ENCODE peak calls at places on chromosomes 13 and 19, in seven cellular contexts. One of them, this sample, is unnamed. For H3K9me3, the result is how much of the 10 kb centered on the place peaks cover.

GRCh38 chr13:41327994-41328778 is 17.1 kb downstream of the NAA16 start:
- DNase-seq in SK-N-SH: no peak
- DNase-seq in Peyer's patch: no peak
- DNase-seq in CD4-positive, alpha-beta memory T cell: no peak
- DNase-seq in mammary epithelial cell: no peak
- DNase-seq in ovary: no peak
- DNase-seq in NT2/D1: no peak
- DNase-seq in this sample: no peak

GRCh38 chr19:35090795-35091214 is 24.8 kb upstream of the FXYD3 start:
- DNase-seq in CD4-positive, alpha-beta memory T cell: no peak
- DNase-seq in ovary: no peak
- DNase-seq in mammary epithelial cell: no peak
- DNase-seq in SK-N-SH: no peak
- DNase-seq in Peyer's patch: no peak
- DNase-seq in NT2/D1: no peak
- DNase-seq in this sample: no peak

GRCh38 chr19:13723206-13723605 is 41.1 kb upstream of the MRI1 start:
- DNase-seq in NT2/D1: no peak
- DNase-seq in CD4-positive, alpha-beta memory T cell: no peak
- DNase-seq in ovary: no peak
- DNase-seq in SK-N-SH: no peak
- DNase-seq in mammary epithelial cell: peak
- DNase-seq in Peyer's patch: no peak
- DNase-seq in this sample: no peak

GRCh38 chr19:11397089-11397610 is 13.0 kb upstream of the EPOR start:
- DNase-seq in NT2/D1: no peak
- DNase-seq in Peyer's patch: no peak
- DNase-seq in CD4-positive, alpha-beta memory T cell: no peak
- DNase-seq in SK-N-SH: no peak
- DNase-seq in mammary epithelial cell: no peak
- DNase-seq in ovary: no peak
- DNase-seq in this sample: no peak

GRCh38 chr13:100363874-100364273 is 224.7 kb downstream of the GGACT start:
- DNase-seq in Peyer's patch: no peak
- DNase-seq in ovary: no peak
- DNase-seq in mammary epithelial cell: peak
- DNase-seq in SK-N-SH: no peak
- DNase-seq in NT2/D1: no peak
- DNase-seq in CD4-positive, alpha-beta memory T cell: no peak
- DNase-seq in this sample: no peak

GRCh38 chr13:105773241-105773640 is 762.2 kb downstream of the EFNB2 start:
- DNase-seq in ovary: no peak
- DNase-seq in mammary epithelial cell: no peak
- DNase-seq in CD4-positive, alpha-beta memory T cell: no peak
- DNase-seq in Peyer's patch: no peak
- DNase-seq in NT2/D1: no peak
- DNase-seq in SK-N-SH: no peak
- DNase-seq in this sample: no peak

GRCh38 chr19:9060559-9061340 is 26.1 kb upstream of the OR1M1 start:
- DNase-seq in CD4-positive, alpha-beta memory T cell: no peak
- DNase-seq in Peyer's patch: no peak
- DNase-seq in NT2/D1: no peak
- DNase-seq in mammary epithelial cell: no peak
- DNase-seq in SK-N-SH: no peak
- DNase-seq in ovary: no peak
- DNase-seq in this sample: no peak

GRCh38 chr19:54905908-54906511 is at the start of gene NCR1:
- DNase-seq in Peyer's patch: no peak
- DNase-seq in CD4-positive, alpha-beta memory T cell: no peak
- DNase-seq in SK-N-SH: no peak
- DNase-seq in NT2/D1: no peak
- DNase-seq in mammary epithelial cell: no peak
- DNase-seq in ovary: no peak
- DNase-seq in this sample: no peak

GRCh38 chr13:98217597-98217996 is 40.5 kb upstream of the RNF113B start:
- DNase-seq in ovary: no peak
- DNase-seq in mammary epithelial cell: no peak
- DNase-seq in SK-N-SH: no peak
- DNase-seq in CD4-positive, alpha-beta memory T cell: no peak
- DNase-seq in Peyer's patch: no peak
- DNase-seq in NT2/D1: no peak
- DNase-seq in this sample: no peak

GRCh38 chr13:85626603-85627002 is 172.6 kb downstream of the SLITRK6 start:
- DNase-seq in CD4-positive, alpha-beta memory T cell: no peak
- DNase-seq in ovary: no peak
- DNase-seq in Peyer's patch: no peak
- DNase-seq in NT2/D1: no peak
- DNase-seq in SK-N-SH: no peak
- DNase-seq in mammary epithelial cell: no peak
- DNase-seq in this sample: no peak

GRCh38 chr19:6721113-6721474 is 644 bp upstream of the C3 start:
- DNase-seq in ovary: no peak
- DNase-seq in SK-N-SH: no peak
- DNase-seq in CD4-positive, alpha-beta memory T cell: no peak
- DNase-seq in NT2/D1: no peak
- DNase-seq in mammary epithelial cell: no peak
- DNase-seq in Peyer's patch: no peak
- DNase-seq in this sample: no peak

GRCh38 chr19:13847033-13847899 is 29.7 kb upstream of the NANOS3 start:
- DNase-seq in Peyer's patch: peak
- DNase-seq in SK-N-SH: peak
- DNase-seq in CD4-positive, alpha-beta memory T cell: peak
- DNase-seq in ovary: peak
- DNase-seq in NT2/D1: peak
- DNase-seq in mammary epithelial cell: peak
- DNase-seq in this sample: peak

GRCh38 chr13:91904005-91904404 is 505.6 kb downstream of the GPC5 start:
- DNase-seq in Peyer's patch: no peak
- DNase-seq in mammary epithelial cell: no peak
- DNase-seq in CD4-positive, alpha-beta memory T cell: no peak
- DNase-seq in ovary: no peak
- DNase-seq in SK-N-SH: no peak
- DNase-seq in NT2/D1: no peak
- DNase-seq in this sample: no peak

GRCh38 chr19:6678690-6679109 is 8.7 kb upstream of the TNFSF14 start:
- DNase-seq in CD4-positive, alpha-beta memory T cell: no peak
- DNase-seq in ovary: no peak
- DNase-seq in Peyer's patch: no peak
- DNase-seq in SK-N-SH: no peak
- DNase-seq in mammary epithelial cell: peak
- DNase-seq in NT2/D1: no peak
- DNase-seq in this sample: peak

GRCh38 chr13:75181906-75182305 is 300.1 kb downstream of the TBC1D4 start:
- DNase-seq in Peyer's patch: no peak
- DNase-seq in ovary: no peak
- DNase-seq in SK-N-SH: no peak
- DNase-seq in CD4-positive, alpha-beta memory T cell: no peak
- DNase-seq in mammary epithelial cell: peak
- DNase-seq in NT2/D1: no peak
- DNase-seq in this sample: no peak

GRCh38 chr13:53782400-53783030 is 753.9 kb downstream of the OLFM4 start:
- DNase-seq in mammary epithelial cell: peak
- DNase-seq in NT2/D1: peak
- DNase-seq in ovary: no peak
- DNase-seq in CD4-positive, alpha-beta memory T cell: no peak
- DNase-seq in SK-N-SH: peak
- DNase-seq in Peyer's patch: no peak
- DNase-seq in this sample: peak

GRCh38 chr13:37621811-37622361 is 23.3 kb upstream of the POSTN start:
- DNase-seq in ovary: no peak
- DNase-seq in Peyer's patch: no peak
- DNase-seq in mammary epithelial cell: no peak
- DNase-seq in NT2/D1: no peak
- DNase-seq in SK-N-SH: no peak
- DNase-seq in CD4-positive, alpha-beta memory T cell: no peak
- DNase-seq in this sample: no peak

GRCh38 chr13:31638577-31638976 is 100.7 kb upstream of the RXFP2 start:
- DNase-seq in mammary epithelial cell: peak
- DNase-seq in Peyer's patch: no peak
- DNase-seq in SK-N-SH: no peak
- DNase-seq in CD4-positive, alpha-beta memory T cell: no peak
- DNase-seq in ovary: no peak
- DNase-seq in NT2/D1: no peak
- DNase-seq in this sample: no peak

GRCh38 chr13:27450921-27451461 is 627 bp upstream of the MTIF3 start:
- DNase-seq in CD4-positive, alpha-beta memory T cell: no peak
- DNase-seq in Peyer's patch: peak
- DNase-seq in SK-N-SH: peak
- DNase-seq in NT2/D1: no peak
- DNase-seq in mammary epithelial cell: peak
- DNase-seq in ovary: peak
- DNase-seq in this sample: peak

GRCh38 chr13:76148926-76149325 is 512.8 kb downstream of the LMO7 start:
- DNase-seq in Peyer's patch: no peak
- DNase-seq in NT2/D1: no peak
- DNase-seq in CD4-positive, alpha-beta memory T cell: no peak
- DNase-seq in SK-N-SH: no peak
- DNase-seq in mammary epithelial cell: peak
- DNase-seq in ovary: no peak
- DNase-seq in this sample: no peak

GRCh38 chr19:49130325-49130724 is 11.0 kb downstream of the PPFIA3 start:
- DNase-seq in CD4-positive, alpha-beta memory T cell: no peak
- DNase-seq in Peyer's patch: no peak
- DNase-seq in SK-N-SH: no peak
- DNase-seq in NT2/D1: no peak
- DNase-seq in ovary: no peak
- DNase-seq in mammary epithelial cell: no peak
- DNase-seq in this sample: no peak

GRCh38 chr13:18954254-18954653 is 227.4 kb downstream of the TUBA3C start:
- DNase-seq in mammary epithelial cell: no peak
- DNase-seq in ovary: no peak
- DNase-seq in NT2/D1: no peak
- DNase-seq in SK-N-SH: no peak
- DNase-seq in CD4-positive, alpha-beta memory T cell: no peak
- DNase-seq in Peyer's patch: no peak
- DNase-seq in this sample: no peak

GRCh38 chr13:108342369-108343289 is 73.1 kb downstream of the TNFSF13B start:
- DNase-seq in NT2/D1: peak
- DNase-seq in ovary: no peak
- DNase-seq in SK-N-SH: peak
- DNase-seq in CD4-positive, alpha-beta memory T cell: peak
- DNase-seq in mammary epithelial cell: peak
- DNase-seq in Peyer's patch: no peak
- DNase-seq in this sample: no peak

GRCh38 chr13:104143760-104144406 is 1077.7 kb upstream of the SLC10A2 start:
- DNase-seq in NT2/D1: peak
- DNase-seq in ovary: no peak
- DNase-seq in mammary epithelial cell: no peak
- DNase-seq in SK-N-SH: no peak
- DNase-seq in CD4-positive, alpha-beta memory T cell: no peak
- DNase-seq in Peyer's patch: no peak
- DNase-seq in this sample: no peak

GRCh38 chr19:7730286-7731217 is 1.4 kb downstream of the CLEC4G start:
- DNase-seq in ovary: no peak
- DNase-seq in Peyer's patch: no peak
- DNase-seq in CD4-positive, alpha-beta memory T cell: no peak
- DNase-seq in SK-N-SH: no peak
- DNase-seq in mammary epithelial cell: no peak
- DNase-seq in NT2/D1: no peak
- DNase-seq in this sample: no peak
- H3K4me3 ChIP-seq in ovary: no peak
- H3K4me3 ChIP-seq in Peyer's patch: no peak
- H3K4me3 ChIP-seq in CD4-positive, alpha-beta memory T cell: no peak
- H3K4me3 ChIP-seq in SK-N-SH: no peak
- H3K4me3 ChIP-seq in mammary epithelial cell: no peak
- H3K4me3 ChIP-seq in NT2/D1: peak
- H3K4me3 ChIP-seq in this sample: no peak

DNA sequence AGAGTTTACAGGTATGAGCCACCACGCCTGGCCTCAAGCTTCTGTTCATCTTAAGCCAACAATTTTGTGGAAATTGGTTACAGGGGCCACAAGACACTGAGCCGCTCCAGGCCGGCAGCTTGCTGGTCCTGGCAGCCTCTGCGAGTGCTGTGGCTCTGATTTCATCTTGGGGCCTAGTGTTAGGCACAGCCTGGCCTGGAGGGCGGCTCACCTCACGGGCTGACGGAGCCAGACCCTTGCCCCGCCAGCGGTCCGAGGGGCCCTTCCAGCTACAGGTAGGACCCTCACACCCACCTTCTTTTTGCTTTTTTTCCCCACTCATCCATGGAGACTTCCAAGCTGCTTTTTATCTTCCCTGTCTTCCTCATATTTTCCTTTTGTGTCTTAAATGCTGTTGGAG is 8.6 kb downstream of the ZNF544 start:
- DNase-seq in mammary epithelial cell: no peak
- DNase-seq in Peyer's patch: no peak
- DNase-seq in NT2/D1: no peak
- DNase-seq in SK-N-SH: no peak
- DNase-seq in CD4-positive, alpha-beta memory T cell: no peak
- DNase-seq in ovary: no peak
- DNase-seq in this sample: no peak
- H3K9me3 ChIP-seq in mammary epithelial cell: under half
- H3K9me3 ChIP-seq in Peyer's patch: under half
- H3K9me3 ChIP-seq in NT2/D1: under half
- H3K9me3 ChIP-seq in SK-N-SH: under half
- H3K9me3 ChIP-seq in CD4-positive, alpha-beta memory T cell: under half
- H3K9me3 ChIP-seq in ovary: half or more
- H3K9me3 ChIP-seq in this sample: under half

GRCh38 chr19:19193926-19194325 is 1.9 kb downstream of the RFXANK start:
- DNase-seq in Peyer's patch: no peak
- DNase-seq in mammary epithelial cell: no peak
- DNase-seq in SK-N-SH: no peak
- DNase-seq in CD4-positive, alpha-beta memory T cell: no peak
- DNase-seq in NT2/D1: no peak
- DNase-seq in ovary: no peak
- DNase-seq in this sample: no peak
- H3K4me3 ChIP-seq in Peyer's patch: no peak
- H3K4me3 ChIP-seq in mammary epithelial cell: peak
- H3K4me3 ChIP-seq in SK-N-SH: peak
- H3K4me3 ChIP-seq in CD4-positive, alpha-beta memory T cell: no peak
- H3K4me3 ChIP-seq in NT2/D1: no peak
- H3K4me3 ChIP-seq in ovary: no peak
- H3K4me3 ChIP-seq in this sample: no peak

DNA sequence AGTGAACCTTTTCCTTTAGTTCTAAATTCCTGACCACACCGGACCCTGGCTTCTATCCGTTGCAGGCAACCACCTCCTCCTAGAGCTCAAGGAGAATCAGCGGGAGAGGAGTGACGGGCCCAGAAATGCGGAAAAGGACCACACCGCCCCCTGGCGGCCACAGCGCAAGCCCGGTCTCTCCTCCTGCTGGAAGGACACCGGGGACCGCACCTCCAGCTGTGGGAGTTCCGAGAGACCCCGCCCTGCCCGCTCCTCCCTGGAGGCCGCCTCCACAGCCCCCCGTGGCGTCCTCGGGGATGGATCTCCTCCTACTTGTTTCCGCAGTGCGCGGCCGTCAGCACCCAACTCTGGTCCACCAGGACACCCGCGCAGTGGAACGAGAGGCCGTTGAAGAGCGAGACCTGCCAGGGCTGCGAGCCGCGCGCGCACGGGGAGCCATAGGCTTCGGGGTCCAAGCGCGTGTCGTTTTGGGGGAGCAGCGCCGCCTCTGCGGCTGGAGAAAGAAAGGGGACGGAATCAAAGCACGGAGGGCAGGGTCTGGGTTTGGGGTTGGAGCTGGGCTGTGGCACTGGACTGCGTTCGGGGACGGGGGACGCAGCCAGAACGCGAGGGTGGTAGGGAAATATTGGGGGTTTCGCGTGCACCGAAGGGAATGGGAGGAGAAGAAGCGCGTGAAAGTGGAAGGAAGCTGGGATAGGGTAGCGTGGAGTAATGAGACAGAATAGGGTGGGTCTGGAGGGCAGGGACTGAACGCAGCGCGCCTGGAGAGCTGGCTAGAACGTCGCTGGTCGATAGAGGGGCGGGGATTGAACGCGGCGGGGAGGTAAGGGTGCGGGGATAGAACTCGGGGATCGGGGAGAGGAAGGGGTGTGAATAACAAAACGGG is 2.5 kb downstream of the KLK10 start:
- DNase-seq in SK-N-SH: peak
- DNase-seq in NT2/D1: peak
- DNase-seq in ovary: peak
- DNase-seq in Peyer's patch: peak
- DNase-seq in mammary epithelial cell: peak
- DNase-seq in CD4-positive, alpha-beta memory T cell: peak
- DNase-seq in this sample: peak
- H3K9me3 ChIP-seq in SK-N-SH: under half
- H3K9me3 ChIP-seq in NT2/D1: under half
- H3K9me3 ChIP-seq in ovary: under half
- H3K9me3 ChIP-seq in Peyer's patch: under half
- H3K9me3 ChIP-seq in mammary epithelial cell: under half
- H3K9me3 ChIP-seq in CD4-positive, alpha-beta memory T cell: under half
- H3K9me3 ChIP-seq in this sample: under half

This sample was measured in naive thymus-derived CD4-positive, alpha-beta T cell.